ENCODE peak calls at places on chromosomes 3 and 15, in four cellular contexts. One of them, this sample, is unnamed.

GRCh38 chr15:32717290-32718081 is at the start of gene GREM1:
- DNase-seq in COR-L47: no peak
- DNase-seq in foreskin fibroblast: peak; percentile 73
- DNase-seq in AG04449: no peak
- DNase-seq in this sample: no peak

GRCh38 chr3:15616053-15616452 is 14.5 kb downstream of the BTD start:
- DNase-seq in COR-L47: no peak
- DNase-seq in foreskin fibroblast: peak; percentile 66
- DNase-seq in AG04449: no peak
- DNase-seq in this sample: no peak

GRCh38 chr3:14915636-14916222 is 31.7 kb upstream of the NR2C2 start:
- DNase-seq in COR-L47: no peak
- DNase-seq in foreskin fibroblast: peak; percentile 10
- DNase-seq in AG04449: no peak
- DNase-seq in this sample: no peak

GRCh38 chr3:56782900-56783299 is 18.8 kb downstream of the ARHGEF3 start:
- DNase-seq in COR-L47: no peak
- DNase-seq in foreskin fibroblast: no peak
- DNase-seq in AG04449: no peak
- DNase-seq in this sample: no peak

GRCh38 chr3:85162905-85163304 is 204.1 kb downstream of the CADM2 start:
- DNase-seq in COR-L47: no peak
- DNase-seq in foreskin fibroblast: no peak
- DNase-seq in AG04449: no peak
- DNase-seq in this sample: no peak

GRCh38 chr15:36914962-36915808 is 185.2 kb downstream of the MEIS2 start:
- DNase-seq in COR-L47: no peak
- DNase-seq in foreskin fibroblast: no peak
- DNase-seq in AG04449: no peak
- DNase-seq in this sample: no peak

GRCh38 chr15:40420793-40421192 is 15.2 kb downstream of the IVD start:
- DNase-seq in COR-L47: peak; percentile 57
- DNase-seq in foreskin fibroblast: no peak
- DNase-seq in AG04449: no peak
- DNase-seq in this sample: no peak

GRCh38 chr3:11077466-11077865 is 76.8 kb upstream of the HRH1 start:
- DNase-seq in COR-L47: no peak
- DNase-seq in foreskin fibroblast: peak; percentile 18
- DNase-seq in AG04449: peak; percentile 50
- DNase-seq in this sample: no peak

GRCh38 chr15:92992712-92993111 is 92.6 kb downstream of the CHD2 start:
- DNase-seq in COR-L47: no peak
- DNase-seq in foreskin fibroblast: no peak
- DNase-seq in AG04449: no peak
- DNase-seq in this sample: no peak

GRCh38 chr3:195081242-195081963 is 189.6 kb downstream of the XXYLT1 start:
- DNase-seq in COR-L47: no peak
- DNase-seq in foreskin fibroblast: no peak
- DNase-seq in AG04449: no peak
- DNase-seq in this sample: no peak

GRCh38 chr3:14780927-14781507 is 37.7 kb upstream of the FGD5 start:
- DNase-seq in COR-L47: peak; percentile 34
- DNase-seq in foreskin fibroblast: peak; percentile 57
- DNase-seq in AG04449: no peak
- DNase-seq in this sample: peak; percentile 35

GRCh38 chr3:72346526-72346926 is 501.7 kb downstream of the SHQ1 start:
- DNase-seq in COR-L47: no peak
- DNase-seq in foreskin fibroblast: peak; percentile 93
- DNase-seq in AG04449: peak; percentile 93
- DNase-seq in this sample: no peak

GRCh38 chr15:94336817-94337537 is 105.6 kb downstream of the MCTP2 start:
- DNase-seq in COR-L47: no peak
- DNase-seq in foreskin fibroblast: no peak
- DNase-seq in AG04449: no peak
- DNase-seq in this sample: no peak

GRCh38 chr3:64501298-64501906 is 186.4 kb downstream of the ADAMTS9 start:
- DNase-seq in COR-L47: no peak
- DNase-seq in foreskin fibroblast: no peak
- DNase-seq in AG04449: peak; percentile 82
- DNase-seq in this sample: no peak

GRCh38 chr15:98649621-98649995 is 1.3 kb downstream of the IGF1R start:
- DNase-seq in COR-L47: no peak
- DNase-seq in foreskin fibroblast: peak; percentile 64
- DNase-seq in AG04449: no peak
- DNase-seq in this sample: no peak

GRCh38 chr15:69265347-69265955 is 33.3 kb upstream of the PAQR5 start:
- DNase-seq in COR-L47: peak; percentile 34
- DNase-seq in foreskin fibroblast: peak; percentile 14
- DNase-seq in AG04449: no peak
- DNase-seq in this sample: no peak

GRCh38 chr15:62847900-62848489 is 194.6 kb upstream of the TPM1 start:
- DNase-seq in COR-L47: peak; percentile 39
- DNase-seq in foreskin fibroblast: peak; percentile 76
- DNase-seq in AG04449: no peak
- DNase-seq in this sample: peak; percentile 70

GRCh38 chr3:193053031-193053430 is 135.4 kb upstream of the MB21D2 start:
- DNase-seq in COR-L47: no peak
- DNase-seq in foreskin fibroblast: no peak
- DNase-seq in AG04449: no peak
- DNase-seq in this sample: no peak

GRCh38 chr3:128763967-128764366 is 38.0 kb downstream of the RAB7A start:
- DNase-seq in COR-L47: no peak
- DNase-seq in foreskin fibroblast: no peak
- DNase-seq in AG04449: no peak
- DNase-seq in this sample: no peak

GRCh38 chr3:58197588-58197987 is 13.2 kb downstream of the DNASE1L3 start:
- DNase-seq in COR-L47: no peak
- DNase-seq in foreskin fibroblast: no peak
- DNase-seq in AG04449: no peak
- DNase-seq in this sample: no peak

GRCh38 chr3:35042210-35042960 is 596.9 kb upstream of the ARPP21 start:
- DNase-seq in COR-L47: peak; percentile 74
- DNase-seq in foreskin fibroblast: no peak
- DNase-seq in AG04449: no peak
- DNase-seq in this sample: no peak